ENCODE peak calls at places on chromosomes 16 and 17, in nine cellular contexts. M is testis, K is endodermal cell, L is psoas muscle, G is heart right ventricle, B is A549, U is Peyer's patch, F is mesendoderm, V is PC-9. H is an unnamed sample. For H3K4me1, the result is how much of the 10 kb centered on the place peaks cover.

GRCh38 chr16:27972500-27972899 is 91.0 kb downstream of the GSG1L start:
- DNase-seq in U (no peak), G (no peak), B (peak), L (no peak), K (peak), M (peak), V (peak), F (peak), H (no peak)

GRCh38 chr16:8622315-8622656 is 788 bp downstream of the METTL22 start:
- DNase-seq in B (no peak), V (no peak), F (no peak), K (no peak), L (no peak), G (no peak), M (no peak), U (no peak), H (no peak)

GRCh38 chr16:27217256-27217655 is 13.9 kb downstream of the KDM8 start:
- DNase-seq in U (peak), M (no peak), K (peak), G (no peak), V (no peak), B (no peak), F (peak), L (no peak), H (no peak)

GRCh38 chr17:51120357-51120738 is 320 bp downstream of the SPAG9 start:
- DNase-seq in K (no peak), L (no peak), G (no peak), B (peak), F (peak), V (no peak), U (no peak), M (peak), H (peak)

GRCh38 chr17:58531661-58532554 is 17.5 kb upstream of the MTMR4 start:
- DNase-seq in M (peak), V (peak), K (peak), F (peak), G (peak), B (no peak), L (peak), U (peak), H (peak)

GRCh38 chr16:69107311-69107962 is 2.0 kb downstream of the HAS3 start:
- DNase-seq in B (peak), L (peak), G (peak), V (peak), M (peak), U (peak), F (peak), K (peak), H (peak)

GRCh38 chr17:22703786-22704441 is 1011.6 kb downstream of the KCNJ18 start:
- DNase-seq in G (no peak), U (no peak), V (no peak), B (peak), L (no peak), K (no peak), F (no peak), M (peak), H (no peak)

GRCh38 chr17:349666-350065 is 2.9 kb downstream of the RPH3AL start:
- DNase-seq in G (no peak), B (no peak), K (no peak), U (no peak), V (no peak), L (no peak), F (no peak), M (no peak), H (no peak)

GRCh38 chr17:15350777-15351486 is 9.5 kb upstream of the TEKT3 start:
- DNase-seq in B (no peak), U (no peak), V (no peak), G (no peak), F (no peak), L (no peak), M (no peak), K (no peak), H (no peak)

GRCh38 chr16:11329080-11329491 is 16.2 kb upstream of the RMI2 start:
- DNase-seq in L (no peak), K (peak), B (no peak), M (no peak), F (peak), V (no peak), G (no peak), U (no peak), H (no peak)

GRCh38 chr17:45783593-45784292 is 377 bp upstream of the CRHR1 start:
- DNase-seq in M (peak), U (no peak), B (no peak), L (peak), V (no peak), F (peak), G (no peak), K (peak), H (no peak)

GRCh38 chr17:17811381-17812210 is 25.2 kb downstream of the SREBF1 start:
- DNase-seq in B (peak), F (peak), V (no peak), L (no peak), G (no peak), U (no peak), M (peak), K (peak), H (no peak)

GRCh38 chr17:19014628-19015215 is 10.2 kb upstream of the FAM83G start:
- DNase-seq in G (no peak), U (no peak), B (no peak), V (no peak), K (no peak), M (no peak), F (no peak), L (peak), H (no peak)

GRCh38 chr16:49464877-49465504 is 91.4 kb downstream of the C16orf78 start:
- DNase-seq in F (peak), U (no peak), M (peak), B (no peak), G (no peak), K (peak), L (no peak), V (no peak), H (peak)

GRCh38 chr17:58703137-58703846 is 10.9 kb downstream of the RAD51C start:
- DNase-seq in G (no peak), B (no peak), U (no peak), V (no peak), K (no peak), M (no peak), L (no peak), F (no peak), H (no peak)

GRCh38 chr16:4989391-4990006 is 31.4 kb downstream of the SEC14L5 start:
- DNase-seq in M (no peak), G (no peak), B (no peak), F (peak), V (no peak), U (no peak), K (no peak), L (no peak), H (no peak)

GRCh38 chr17:64679710-64680216 is 17.7 kb upstream of the SMURF2 start:
- DNase-seq in B (peak), V (peak), F (peak), K (peak), L (peak), U (no peak), G (no peak), M (no peak), H (no peak)

GRCh38 chr16:86079185-86079885 is 180.4 kb downstream of the IRF8 start:
- DNase-seq in U (peak), G (no peak), F (no peak), M (no peak), V (no peak), K (peak), L (no peak), B (no peak), H (no peak)

GRCh38 chr17:2275722-2276121 is 27.9 kb downstream of the SMG6 start:
- DNase-seq in U (no peak), L (no peak), G (no peak), F (no peak), B (no peak), K (no peak), V (no peak), M (no peak), H (no peak)
- H3K4me1 ChIP-seq in U (under half), L (under half), G (under half), F (under half), B (under half), K (under half), V (under half), M (under half), H (under half)

GRCh38 chr17:78738698-78739097 is 43.4 kb downstream of the CYTH1 start:
- DNase-seq in U (no peak), F (no peak), M (no peak), G (no peak), K (no peak), V (no peak), L (no peak), B (no peak), H (no peak)

GRCh38 chr17:78737332-78737731 is 44.7 kb downstream of the CYTH1 start:
- DNase-seq in L (no peak), B (peak), V (no peak), F (peak), K (no peak), M (no peak), U (no peak), G (no peak), H (no peak)

GRCh38 chr17:78741644-78742284 is 40.3 kb downstream of the CYTH1 start:
- DNase-seq in M (no peak), G (no peak), L (no peak), U (no peak), F (no peak), K (no peak), B (no peak), V (no peak), H (no peak)

GRCh38 chr17:78738245-78738644 is 43.8 kb downstream of the CYTH1 start:
- DNase-seq in L (no peak), M (no peak), K (peak), B (no peak), G (no peak), U (no peak), V (no peak), F (peak), H (no peak)

DNA sequence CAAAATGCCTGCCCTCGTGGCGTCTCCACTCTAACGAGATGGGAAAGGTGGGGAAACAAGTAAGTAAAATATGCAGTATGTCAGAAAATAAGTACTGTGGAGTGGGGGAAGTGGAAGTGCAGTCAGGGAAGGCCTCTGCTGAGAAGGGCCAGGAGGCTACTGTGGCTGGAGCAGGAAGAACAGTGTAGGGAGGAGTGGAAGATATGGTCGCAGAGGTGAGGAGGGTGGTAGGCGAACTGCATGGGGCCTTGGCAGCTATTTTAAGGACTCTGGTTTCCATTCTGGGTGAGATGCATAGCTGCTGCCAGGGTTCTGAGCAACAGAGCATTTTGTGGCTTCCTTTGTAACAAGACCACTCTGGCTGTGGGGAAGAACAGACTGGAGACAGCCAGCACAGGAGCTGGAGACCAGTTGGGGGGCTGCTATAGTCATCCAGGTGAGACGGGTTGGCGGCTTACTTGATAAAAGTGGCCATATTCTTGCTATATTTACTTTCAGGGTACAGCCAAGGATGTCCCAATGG is 42.7 kb downstream of the CYTH1 start:
- DNase-seq in L (no peak), U (no peak), B (no peak), V (no peak), G (no peak), K (no peak), F (no peak), M (no peak), H (no peak)
- H3K4me1 ChIP-seq in L (half or more), U (under half), B (under half), V (under half), G (under half), K (under half), F (under half), M (under half), H (half or more)

GRCh38 chr17:76575570-76575969 is 10.1 kb downstream of the ST6GALNAC2 start:
- DNase-seq in V (no peak), U (no peak), M (no peak), L (no peak), F (no peak), K (no peak), B (no peak), G (no peak), H (no peak)
- H3K4me1 ChIP-seq in V (under half), U (under half), M (under half), L (under half), F (under half), K (under half), B (under half), G (under half), H (under half)

DNA sequence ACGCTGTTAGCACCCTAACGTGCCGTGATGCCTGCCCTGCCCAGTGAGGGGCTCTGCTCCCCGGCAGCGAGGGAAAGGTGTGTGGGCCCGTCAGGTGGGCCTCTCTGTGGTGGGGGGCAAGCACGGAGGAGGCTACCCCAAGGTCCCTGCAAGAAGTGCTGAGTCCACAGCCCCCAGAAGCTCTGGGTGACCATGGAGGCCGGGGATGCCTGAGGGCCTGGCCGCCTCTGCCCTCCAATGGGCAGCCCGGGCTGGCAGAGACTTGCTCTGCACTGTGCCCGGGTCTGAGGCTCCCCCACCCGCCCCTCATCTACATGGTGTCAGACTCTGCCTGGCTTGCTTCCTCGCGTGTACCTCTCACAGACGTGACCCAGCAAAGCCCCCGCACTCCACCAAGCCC is 12.2 kb downstream of the SLC38A10 start:
- DNase-seq in K (no peak), V (no peak), U (no peak), G (no peak), L (no peak), F (no peak), M (no peak), B (no peak), H (no peak)
- H3K4me1 ChIP-seq in K (under half), V (under half), U (under half), G (under half), L (under half), F (under half), M (under half), B (under half), H (half or more)

H was measured in stomach.